ENCODE peak calls at places on chromosome 6, in eight cellular contexts. B is AG04450, L is brain microvascular endothelial cell, R is neural crest cell, K is gastrocnemius medialis, D is uterus, G is NB4, Z is AG10803. I is an unnamed sample.

GRCh38 chr6:75318900-75319299 is 34.3 kb upstream of the TMEM30A start:
- DNase-seq in B (no peak), L (no peak), R (no peak), K (no peak), D (no peak), G (no peak), Z (no peak), I (no peak)

GRCh38 chr6:46244670-46245069 is 73.9 kb upstream of the ENPP5 start:
- DNase-seq in B (no peak), L (no peak), R (no peak), K (no peak), D (no peak), G (no peak), Z (no peak), I (no peak)

GRCh38 chr6:145651988-145652387 is 83.3 kb downstream of the EPM2A start:
- DNase-seq in B (no peak), L (no peak), R (no peak), K (no peak), D (no peak), G (no peak), Z (no peak), I (no peak)

GRCh38 chr6:99746261-99746895 is 139.7 kb downstream of the PRDM13 start:
- DNase-seq in B (peak; percentile 56), L (peak; percentile 78), R (peak; percentile 57), K (peak; percentile 82), D (peak; percentile 33), G (peak; percentile 84), Z (peak; percentile 80), I (peak; percentile 43)

GRCh38 chr6:115613488-115613887 is 447.2 kb downstream of the FRK start:
- DNase-seq in B (peak; percentile 79), L (no peak), R (no peak), K (no peak), D (no peak), G (no peak), Z (peak; percentile 98), I (no peak)

GRCh38 chr6:551405-551804 is 105.5 kb downstream of the HUS1B start:
- DNase-seq in B (no peak), L (peak; percentile 65), R (no peak), K (no peak), D (no peak), G (peak; percentile 50), Z (peak; percentile 9), I (no peak)

GRCh38 chr6:10662207-10662606 is 32.2 kb downstream of the C6orf52 start:
- DNase-seq in B (no peak), L (no peak), R (no peak), K (no peak), D (no peak), G (no peak), Z (no peak), I (no peak)

GRCh38 chr6:15109338-15110090 is 136.4 kb upstream of the JARID2 start:
- DNase-seq in B (no peak), L (no peak), R (no peak), K (peak; percentile 27), D (no peak), G (peak; percentile 82), Z (no peak), I (no peak)

GRCh38 chr6:83707829-83708545 is 914 bp downstream of the SNAP91 start:
- DNase-seq in B (no peak), L (no peak), R (peak; percentile 7), K (no peak), D (no peak), G (no peak), Z (peak; percentile 2), I (peak; percentile 30)

GRCh38 chr6:5167501-5167900 is 82.4 kb downstream of the PPP1R3G start:
- DNase-seq in B (no peak), L (no peak), R (no peak), K (no peak), D (no peak), G (no peak), Z (no peak), I (no peak)

DNA sequence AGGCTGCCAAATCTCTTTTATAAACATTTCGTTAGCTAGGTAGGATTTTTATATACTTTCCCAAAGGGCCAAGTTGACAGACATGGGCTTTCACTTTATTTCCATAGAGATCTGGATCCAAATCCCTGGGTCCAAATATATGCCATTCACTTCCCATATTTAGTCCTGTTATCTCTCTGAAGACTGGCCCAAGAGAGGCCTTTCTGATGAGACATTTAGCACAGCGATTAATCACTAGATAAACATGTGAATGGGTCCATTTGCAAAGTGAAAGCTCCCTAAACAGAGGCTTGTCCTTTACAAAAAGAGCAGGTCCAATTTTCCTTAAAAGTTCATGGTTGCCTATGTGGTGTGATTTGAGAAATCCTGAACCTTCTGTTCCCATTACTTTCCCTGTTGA is 132.6 kb downstream of the TRMT11 start:
- DNase-seq in B (no peak), L (peak; percentile 65), R (no peak), K (no peak), D (no peak), G (no peak), Z (no peak), I (no peak)
- TF ChIP-seq CTCF in B (no peak), L (no peak), R (no peak), K (no peak), D (no peak), G (no peak), Z (no peak), I (no peak)

DNA sequence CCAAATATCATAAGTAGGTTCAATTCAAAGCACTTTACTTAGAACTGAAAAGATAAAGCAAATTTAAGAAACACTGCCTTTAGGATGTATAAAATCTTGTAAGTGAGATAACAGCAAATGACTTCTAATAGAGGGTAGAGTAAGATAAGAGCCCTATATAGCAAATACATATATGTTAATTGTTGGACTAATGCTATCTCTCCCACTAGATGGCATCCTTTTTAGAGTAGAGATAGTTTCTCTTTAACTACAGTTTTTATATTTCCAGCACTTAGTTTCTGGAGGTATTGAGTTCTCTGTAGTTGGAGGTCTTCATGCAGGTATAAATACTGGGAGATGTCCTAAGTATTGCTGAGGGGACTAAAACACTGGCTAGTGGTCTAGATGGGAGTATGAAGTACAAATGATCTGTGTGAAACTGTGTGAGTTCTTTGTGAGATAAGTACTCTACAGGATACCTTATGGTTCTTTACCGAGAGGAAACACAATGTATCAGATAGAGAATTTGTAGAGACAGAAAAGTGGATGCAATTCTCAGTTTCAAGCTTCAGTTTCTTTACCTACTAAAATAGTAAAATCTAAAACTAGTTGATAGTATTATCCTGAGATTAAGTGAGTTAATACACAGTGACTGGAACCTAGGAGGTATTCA is 399.3 kb downstream of the KHDRBS2 start:
- DNase-seq in B (no peak), L (no peak), R (no peak), K (no peak), D (no peak), G (peak; percentile 25), Z (no peak), I (no peak)
- TF ChIP-seq CTCF in B (no peak), L (no peak), R (peak; percentile 59), K (no peak), D (no peak), G (peak; percentile 9), Z (no peak), I (peak; percentile 13)

GRCh38 chr6:44630125-44631028 is 242.9 kb downstream of the CDC5L start:
- DNase-seq in B (peak; percentile 23), L (peak; percentile 53), R (peak; percentile 42), K (peak; percentile 19), D (no peak), G (peak; percentile 80), Z (peak; percentile 70), I (peak; percentile 57)
- TF ChIP-seq CTCF in B (peak; percentile 71), L (peak; percentile 85), R (peak; percentile 67), K (peak; percentile 23), D (no peak), G (peak; percentile 67), Z (peak; percentile 77), I (peak; percentile 37)

DNA sequence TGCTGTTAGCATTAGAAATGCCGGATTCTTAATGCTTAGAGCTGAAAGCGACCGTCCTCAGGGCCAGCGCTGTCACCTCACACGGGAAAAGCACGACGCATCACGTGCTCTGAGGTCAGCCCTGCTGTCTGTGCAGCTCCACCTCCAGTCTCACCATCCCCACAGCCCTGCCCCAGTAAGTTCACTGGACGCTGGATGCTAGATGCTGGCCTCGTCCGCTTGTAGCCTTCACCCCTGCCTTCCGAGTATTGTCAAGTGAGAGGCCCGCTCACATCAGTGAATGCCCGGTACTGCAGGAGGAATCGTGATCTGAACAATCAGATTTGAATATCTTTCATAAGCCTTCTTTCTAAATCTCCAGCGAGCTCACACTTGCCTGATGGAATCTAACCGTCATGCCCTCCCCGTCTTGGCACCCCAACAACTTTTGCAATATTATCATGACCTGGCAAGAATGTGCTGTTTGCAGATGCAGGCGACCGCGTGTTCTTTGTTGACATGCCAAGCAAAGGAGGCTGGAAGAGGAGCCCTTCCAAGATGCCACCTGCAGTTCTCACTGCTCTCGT is 64.9 kb downstream of the DLL1 start:
- DNase-seq in B (no peak), L (no peak), R (no peak), K (peak; percentile 66), D (no peak), G (peak; percentile 22), Z (no peak), I (no peak)
- TF ChIP-seq CTCF in B (no peak), L (no peak), R (no peak), K (no peak), D (no peak), G (no peak), Z (no peak), I (no peak)

DNA sequence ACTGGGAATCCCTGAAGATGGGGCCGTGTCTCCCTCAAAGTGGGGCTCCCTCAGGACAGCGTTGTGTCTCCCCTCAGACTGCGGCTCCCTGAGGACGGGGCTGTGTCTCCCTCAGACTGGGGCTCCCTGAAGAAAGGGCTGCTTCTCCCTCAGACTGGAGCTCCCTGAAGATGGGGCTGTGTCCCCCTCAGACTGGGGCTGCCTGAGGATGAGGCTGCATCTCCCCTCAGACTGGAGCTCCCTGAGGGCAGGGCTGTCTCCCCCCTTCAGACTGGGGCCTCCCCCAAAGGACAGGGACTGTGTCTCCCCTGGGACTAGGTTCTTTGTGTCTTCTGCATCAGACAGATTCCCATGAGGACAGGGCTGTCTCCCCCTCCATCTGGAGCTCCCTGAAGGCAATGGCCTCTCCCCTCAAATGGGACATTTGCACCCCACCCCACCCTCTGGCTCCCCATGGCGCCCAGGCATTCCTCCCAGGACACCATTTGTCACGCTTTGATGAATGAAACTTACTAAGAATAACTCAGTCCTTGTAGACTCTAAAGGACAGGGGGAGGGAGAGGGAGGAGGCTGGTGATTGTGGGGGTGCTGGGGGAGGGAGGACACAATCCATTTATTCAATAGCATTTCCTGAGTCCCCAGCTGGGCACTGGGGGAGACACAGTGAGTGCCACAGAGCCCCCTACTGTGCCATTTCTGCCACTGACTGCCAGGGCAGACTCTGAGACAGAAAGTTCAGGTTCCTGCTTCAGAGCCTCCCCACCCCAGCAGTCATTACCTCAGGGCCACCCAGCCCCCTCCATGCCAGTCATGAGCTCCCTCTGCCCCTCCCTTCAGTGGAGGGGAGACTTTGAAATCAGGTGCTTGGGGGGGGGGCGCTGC is 122.4 kb downstream of the MRPL14 start:
- DNase-seq in B (no peak), L (no peak), R (no peak), K (peak; percentile 66), D (no peak), G (peak; percentile 67), Z (no peak), I (no peak)
- TF ChIP-seq CTCF in B (peak; percentile 27), L (peak; percentile 56), R (peak; percentile 32), K (no peak), D (no peak), G (peak; percentile 54), Z (peak; percentile 39), I (peak; percentile 47)

DNA sequence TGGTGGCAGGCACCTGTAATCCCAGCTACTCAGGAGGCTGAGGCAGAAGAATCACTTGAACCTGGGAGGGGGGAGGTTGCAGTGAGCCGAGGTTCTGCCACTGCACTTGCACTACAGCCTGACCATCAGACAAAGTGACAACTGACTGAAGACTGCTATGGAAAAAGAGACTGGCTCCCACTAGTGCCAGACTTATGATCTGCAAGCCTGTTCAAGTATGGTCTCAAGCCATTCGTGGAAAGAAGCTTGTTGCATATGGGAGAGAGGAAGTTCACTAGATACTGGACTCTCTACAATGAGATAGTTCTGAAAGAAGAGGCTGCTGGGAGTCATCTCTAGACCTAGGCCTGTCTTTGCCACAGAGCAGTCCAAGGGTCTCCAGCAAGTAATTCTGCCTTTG is 26.7 kb downstream of the MDN1 start:
- DNase-seq in B (no peak), L (peak; percentile 50), R (peak; percentile 18), K (peak; percentile 40), D (no peak), G (peak; percentile 81), Z (peak; percentile 18), I (peak; percentile 43)
- TF ChIP-seq CTCF in B (peak; percentile 54), L (peak; percentile 72), R (peak; percentile 58), K (peak; percentile 17), D (no peak), G (peak; percentile 78), Z (peak; percentile 46), I (peak; percentile 64)

I was measured in GM13977.